ENCODE peak calls at places on chromosomes 11 and 22, in ten cellular contexts. D, H, B, E, T, X, V, Q, Z and A are unnamed samples.
A peak's percentile ranks its signal among the peaks of the same experiment; 100 is the strongest.

GRCh38 chr11:18731949-18732821 is 6.2 kb upstream of the IGSF22 start:
- DNase-seq in D (no peak), H (no peak), B (peak; percentile 47), E (peak; percentile 63), T (peak; percentile 83), X (no peak), V (peak; percentile 50), Q (no peak), Z (peak; percentile 41), A (peak; percentile 66)

GRCh38 chr11:723120-723883 is 17.3 kb downstream of the EPS8L2 start:
- DNase-seq in D (peak; percentile 69), H (no peak), B (peak; percentile 76), E (no peak), T (peak; percentile 61), X (peak; percentile 55), V (no peak), Q (no peak), Z (no peak), A (peak; percentile 38)

GRCh38 chr11:1260023-1260501 is 37.2 kb downstream of the MUC5B start:
- DNase-seq in D (peak; percentile 81), H (no peak), B (peak; percentile 37), E (peak; percentile 41), T (no peak), X (no peak), V (no peak), Q (no peak), Z (no peak), A (peak; percentile 49)

GRCh38 chr11:75424396-75424795 is 8.6 kb downstream of the KLHL35 start:
- DNase-seq in D (no peak), H (no peak), B (no peak), E (no peak), T (no peak), X (no peak), V (no peak), Q (no peak), Z (no peak), A (no peak)

GRCh38 chr11:83724704-83725114 is 438.5 kb upstream of the CCDC90B start:
- DNase-seq in D (peak; percentile 54), H (no peak), B (peak; percentile 19), E (peak; percentile 78), T (peak; percentile 23), X (peak; percentile 66), V (no peak), Q (no peak), Z (peak; percentile 80), A (peak; percentile 18)

GRCh38 chr22:38981005-38981658 is 1.0 kb upstream of the APOBEC3B start:
- DNase-seq in D (peak; percentile 68), H (no peak), B (peak; percentile 8), E (no peak), T (no peak), X (peak; percentile 37), V (no peak), Q (no peak), Z (peak; percentile 62), A (no peak)

GRCh38 chr11:103091441-103091809 is 535 bp downstream of the DCUN1D5 start:
- DNase-seq in D (peak; percentile 73), H (no peak), B (peak; percentile 27), E (peak; percentile 36), T (no peak), X (peak; percentile 68), V (peak; percentile 37), Q (no peak), Z (peak; percentile 12), A (peak; percentile 36)

GRCh38 chr11:1409108-1409851 is 19.5 kb downstream of the BRSK2 start:
- DNase-seq in D (peak; percentile 94), H (no peak), B (no peak), E (no peak), T (no peak), X (no peak), V (no peak), Q (no peak), Z (no peak), A (no peak)

GRCh38 chr22:43270314-43270908 is 72.8 kb downstream of the SCUBE1 start:
- DNase-seq in D (no peak), H (no peak), B (no peak), E (no peak), T (no peak), X (no peak), V (no peak), Q (no peak), Z (no peak), A (peak; percentile 36)

GRCh38 chr22:41862160-41862529 is 29.2 kb downstream of the SREBF2 start:
- DNase-seq in D (no peak), H (no peak), B (peak; percentile 37), E (no peak), T (no peak), X (no peak), V (no peak), Q (no peak), Z (no peak), A (no peak)

GRCh38 chr11:75474878-75475766 is 42.1 kb upstream of the KLHL35 start:
- DNase-seq in D (peak; percentile 52), H (no peak), B (peak; percentile 52), E (peak; percentile 33), T (peak; percentile 55), X (peak; percentile 29), V (peak; percentile 46), Q (no peak), Z (no peak), A (peak; percentile 90)

GRCh38 chr22:37711490-37711889 is 14.6 kb downstream of the TRIOBP start:
- DNase-seq in D (no peak), H (no peak), B (no peak), E (no peak), T (no peak), X (no peak), V (no peak), Q (no peak), Z (no peak), A (no peak)

GRCh38 chr11:332651-333480 is 12.2 kb upstream of the IFITM3 start:
- DNase-seq in D (no peak), H (peak; percentile 60), B (no peak), E (no peak), T (no peak), X (no peak), V (no peak), Q (no peak), Z (no peak), A (no peak)

GRCh38 chr22:38422615-38423511 is 32.1 kb downstream of the KCNJ4 start:
- DNase-seq in D (peak; percentile 63), H (no peak), B (no peak), E (no peak), T (no peak), X (peak; percentile 85), V (no peak), Q (no peak), Z (no peak), A (no peak)

DNA sequence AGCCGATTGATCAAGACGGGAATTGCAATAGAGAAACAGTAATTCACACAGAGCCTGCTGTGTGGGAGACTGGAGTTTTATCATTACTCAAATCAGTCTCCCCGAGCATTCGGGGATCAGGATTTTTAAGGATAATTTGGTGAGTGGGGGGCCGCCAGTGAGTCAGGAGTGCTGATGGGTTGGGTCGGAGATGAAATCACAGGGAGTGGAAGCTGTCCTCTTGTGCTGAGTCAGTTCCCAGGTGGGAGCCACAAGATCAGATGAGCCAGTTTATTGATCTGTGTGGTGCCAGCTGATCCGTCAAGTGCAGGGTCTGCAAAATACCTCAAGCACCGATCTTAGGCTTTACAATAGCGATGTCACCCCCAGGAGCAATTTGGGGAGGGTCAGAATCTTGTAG is 15.5 kb downstream of the MTFP1 start:
- DNase-seq in D (no peak), H (no peak), B (no peak), E (no peak), T (no peak), X (peak; percentile 6), V (no peak), Q (no peak), Z (no peak), A (no peak)
- H3K27ac ChIP-seq in D (no peak overlapping the region), H (no peak overlapping the region), B (no peak overlapping the region), E (no peak overlapping the region), T (no peak overlapping the region), X (no peak overlapping the region), V (no peak overlapping the region), Q (no peak overlapping the region), Z (no peak overlapping the region), A (no peak overlapping the region)

DNA sequence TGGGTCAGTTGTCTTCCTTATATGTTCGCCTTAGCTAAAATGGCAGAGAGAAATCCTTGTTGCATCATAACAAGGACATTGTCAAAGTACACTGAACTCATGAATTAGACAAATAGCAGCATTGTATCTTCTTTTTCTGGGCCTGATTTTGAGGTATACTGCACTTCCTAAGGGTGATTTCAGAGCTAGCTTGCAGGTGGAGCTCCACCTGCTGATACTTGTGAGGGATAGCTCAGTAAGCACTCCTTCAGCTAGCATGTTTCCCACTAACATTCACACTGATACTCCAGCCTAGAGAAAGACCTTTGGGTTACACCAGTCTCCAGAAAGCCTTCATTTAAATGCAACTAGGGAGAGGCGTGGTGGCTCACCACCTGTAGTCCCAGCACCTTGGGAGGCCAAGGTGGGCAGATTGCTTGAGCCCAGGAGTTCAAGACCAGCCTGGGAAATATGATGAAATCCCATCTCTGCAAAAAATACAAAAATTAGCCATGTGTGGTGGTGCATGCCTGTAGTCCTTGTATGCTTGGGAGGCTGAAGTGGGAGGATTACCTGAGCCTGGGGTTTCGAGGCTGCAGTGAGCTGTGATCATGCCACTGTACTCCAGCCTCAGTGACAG is 29.8 kb downstream of the JAM3 start:
- DNase-seq in D (no peak), H (no peak), B (no peak), E (no peak), T (no peak), X (no peak), V (no peak), Q (no peak), Z (no peak), A (peak; percentile 13)
- TF ChIP-seq CTCF in D (no peak), H (no peak), B (no peak), E (peak; percentile 22), T (no peak), X (no peak), V (peak; percentile 25), Q (no peak), Z (no peak), A (peak; percentile 73)

GRCh38 chr11:116851631-116852030 is 14.2 kb upstream of the APOA1 start:
- DNase-seq in D (no peak), H (peak; percentile 71), B (no peak), E (no peak), T (no peak), X (no peak), V (no peak), Q (no peak), Z (no peak), A (no peak)
- H3K27ac ChIP-seq in D (no peak overlapping the region), H (no peak overlapping the region), B (no peak overlapping the region), E (no peak overlapping the region), T (no peak overlapping the region), X (no peak overlapping the region), V (no peak overlapping the region), Q (no peak overlapping the region), Z (no peak overlapping the region), A (no peak overlapping the region)

DNA sequence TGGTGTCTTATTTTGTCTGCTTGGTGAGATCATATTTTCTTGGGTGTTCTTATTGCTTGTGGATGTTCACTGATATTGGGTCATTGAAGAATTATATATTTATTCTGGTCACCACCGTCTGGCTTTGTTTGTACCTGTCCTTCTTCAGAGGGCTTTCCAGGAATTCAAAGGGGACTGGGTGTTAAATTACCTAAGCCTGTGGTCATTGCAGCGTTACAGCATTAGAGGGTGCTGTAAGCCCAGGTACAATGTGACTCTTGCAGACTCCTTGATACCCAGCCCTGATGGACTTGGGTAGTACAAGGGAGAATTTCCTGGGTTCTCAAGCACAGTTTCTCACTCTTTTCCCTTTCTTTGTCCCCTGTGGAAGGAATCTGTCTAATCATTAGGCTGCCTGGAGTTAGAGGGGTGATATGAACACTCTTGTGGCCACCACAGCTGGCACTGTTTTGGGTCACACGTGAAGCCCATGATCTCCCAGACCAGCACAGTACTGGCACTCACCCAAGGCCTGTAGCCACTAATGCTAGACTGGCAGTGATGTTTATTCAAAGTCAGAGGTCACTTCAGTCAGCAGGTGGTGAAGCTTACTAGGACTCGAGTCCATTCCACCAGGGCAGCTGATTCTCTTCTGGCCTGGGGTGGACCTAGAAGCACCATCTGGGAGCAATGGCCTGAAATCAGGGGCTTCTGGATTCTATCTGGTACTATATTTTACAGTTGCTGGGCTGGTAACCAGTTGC is 56.1 kb upstream of the NARS2 start:
- DNase-seq in D (no peak), H (no peak), B (no peak), E (no peak), T (no peak), X (no peak), V (no peak), Q (no peak), Z (no peak), A (no peak)
- TF ChIP-seq CTCF in D (no peak), H (no peak), B (no peak), E (no peak), T (no peak), X (peak; percentile 15), V (peak; percentile 36), Q (no peak), Z (no peak), A (peak; percentile 29)